ENCODE peak calls at places on chromosomes 4 and X, in seven cellular contexts. D is mammary epithelial cell, E is pancreas, T is adipocyte, J is Karpas-422, L is ovary, N is left ventricle myocardium inferior. H is an unnamed sample.

GRCh38 chr4:143186634-143187033 is 1.9 kb downstream of the USP38 start:
- DNase-seq in D (peak; percentile 19), E (no peak), T (peak; percentile 50), J (peak; percentile 61), L (no peak), N (no peak), H (no peak)

GRCh38 chr4:52853351-52853750 is 8.8 kb upstream of the RASL11B start:
- DNase-seq in D (peak; percentile 19), E (no peak), T (peak; percentile 76), J (no peak), L (no peak), N (no peak), H (no peak)

GRCh38 chr4:85842540-85842939 is 367.6 kb downstream of the ARHGAP24 start:
- DNase-seq in D (no peak), E (no peak), T (no peak), J (no peak), L (no peak), N (no peak), H (no peak)

GRCh38 chrX:15856580-15856979 is 2.0 kb upstream of the AP1S2 start:
- DNase-seq in D (no peak), E (no peak), T (no peak), J (no peak), L (no peak), N (no peak), H (no peak)

GRCh38 chr4:52982246-52982950 is 120.3 kb downstream of the RASL11B start:
- DNase-seq in D (peak; percentile 36), E (no peak), T (peak; percentile 83), J (peak; percentile 53), L (no peak), N (no peak), H (no peak)

GRCh38 chr4:62871057-62871456 is 1538.2 kb downstream of the TECRL start:
- DNase-seq in D (no peak), E (no peak), T (no peak), J (no peak), L (no peak), N (no peak), H (no peak)

GRCh38 chr4:168551211-168551610 is 54.4 kb downstream of the PALLD start:
- DNase-seq in D (peak; percentile 80), E (no peak), T (peak; percentile 69), J (no peak), L (no peak), N (no peak), H (no peak)

GRCh38 chr4:15005474-15006115 is 3.3 kb downstream of the CPEB2 start:
- DNase-seq in D (peak; percentile 6), E (no peak), T (peak; percentile 30), J (no peak), L (no peak), N (no peak), H (no peak)

GRCh38 chrX:29662101-29662500 is 553.3 kb upstream of the MAGEB2 start:
- DNase-seq in D (peak; percentile 81), E (no peak), T (peak; percentile 29), J (no peak), L (no peak), N (no peak), H (peak; percentile 73)

GRCh38 chrX:38694394-38694793 is 106.9 kb upstream of the MID1IP1 start:
- DNase-seq in D (peak; percentile 24), E (no peak), T (no peak), J (no peak), L (no peak), N (no peak), H (no peak)

GRCh38 chr4:8762951-8763735 is 108.5 kb downstream of the HMX1 start:
- DNase-seq in D (no peak), E (no peak), T (no peak), J (no peak), L (no peak), N (no peak), H (no peak)

GRCh38 chrX:11446331-11446730 is 153.1 kb downstream of the AMELX start:
- DNase-seq in D (no peak), E (no peak), T (peak; percentile 71), J (no peak), L (no peak), N (no peak), H (no peak)

GRCh38 chr4:38488891-38489861 is 174.8 kb upstream of the KLF3 start:
- DNase-seq in D (no peak), E (no peak), T (peak; percentile 31), J (no peak), L (no peak), N (no peak), H (no peak)

GRCh38 chr4:121479801-121480200 is 99.0 kb upstream of the QRFPR start:
- DNase-seq in D (peak; percentile 90), E (no peak), T (no peak), J (no peak), L (no peak), N (no peak), H (no peak)

GRCh38 chr4:167000141-167000852 is 234.0 kb downstream of the SPOCK3 start:
- DNase-seq in D (peak; percentile 59), E (no peak), T (peak; percentile 47), J (no peak), L (no peak), N (no peak), H (no peak)

GRCh38 chr4:164952551-164952950 is 24.9 kb downstream of the TRIM61 start:
- DNase-seq in D (no peak), E (no peak), T (no peak), J (no peak), L (no peak), N (no peak), H (no peak)

GRCh38 chrX:24081661-24082154 is 27.0 kb downstream of the EIF2S3 start:
- DNase-seq in D (peak; percentile 59), E (peak; percentile 61), T (peak; percentile 72), J (peak; percentile 86), L (peak; percentile 43), N (peak; percentile 30), H (peak; percentile 52)

GRCh38 chr4:68434277-68434676 is 13.0 kb upstream of the TMPRSS11E start:
- DNase-seq in D (no peak), E (no peak), T (no peak), J (no peak), L (no peak), N (no peak), H (no peak)

GRCh38 chr4:32172086-32172485 is 1451.9 kb downstream of the PCDH7 start:
- DNase-seq in D (peak; percentile 22), E (no peak), T (no peak), J (no peak), L (no peak), N (no peak), H (no peak)

GRCh38 chrX:9917861-9918260 is 49.3 kb upstream of the CLDN34 start:
- DNase-seq in D (no peak), E (no peak), T (no peak), J (no peak), L (no peak), N (no peak), H (no peak)

GRCh38 chr4:173370130-173370476 is 651 bp upstream of the SAP30 start:
- DNase-seq in D (no peak), E (no peak), T (no peak), J (peak; percentile 58), L (peak; percentile 62), N (peak; percentile 72), H (no peak)

GRCh38 chr4:78552398-78553396 is 1.1 kb downstream of the ANXA3 start:
- DNase-seq in D (peak; percentile 85), E (no peak), T (no peak), J (no peak), L (no peak), N (no peak), H (peak; percentile 55)

GRCh38 chrX:8341814-8342590 is 122.6 kb upstream of the VCX3B start:
- DNase-seq in D (peak; percentile 74), E (no peak), T (no peak), J (no peak), L (no peak), N (no peak), H (no peak)

GRCh38 chr4:59223292-59223941 is 1976.7 kb upstream of the ADGRL3 start:
- DNase-seq in D (no peak), E (no peak), T (no peak), J (no peak), L (no peak), N (no peak), H (no peak)

GRCh38 chrX:148134578-148134977 is 153.4 kb downstream of the FMR1NB start:
- DNase-seq in D (no peak), E (no peak), T (no peak), J (peak; percentile 78), L (no peak), N (no peak), H (no peak)

DNA sequence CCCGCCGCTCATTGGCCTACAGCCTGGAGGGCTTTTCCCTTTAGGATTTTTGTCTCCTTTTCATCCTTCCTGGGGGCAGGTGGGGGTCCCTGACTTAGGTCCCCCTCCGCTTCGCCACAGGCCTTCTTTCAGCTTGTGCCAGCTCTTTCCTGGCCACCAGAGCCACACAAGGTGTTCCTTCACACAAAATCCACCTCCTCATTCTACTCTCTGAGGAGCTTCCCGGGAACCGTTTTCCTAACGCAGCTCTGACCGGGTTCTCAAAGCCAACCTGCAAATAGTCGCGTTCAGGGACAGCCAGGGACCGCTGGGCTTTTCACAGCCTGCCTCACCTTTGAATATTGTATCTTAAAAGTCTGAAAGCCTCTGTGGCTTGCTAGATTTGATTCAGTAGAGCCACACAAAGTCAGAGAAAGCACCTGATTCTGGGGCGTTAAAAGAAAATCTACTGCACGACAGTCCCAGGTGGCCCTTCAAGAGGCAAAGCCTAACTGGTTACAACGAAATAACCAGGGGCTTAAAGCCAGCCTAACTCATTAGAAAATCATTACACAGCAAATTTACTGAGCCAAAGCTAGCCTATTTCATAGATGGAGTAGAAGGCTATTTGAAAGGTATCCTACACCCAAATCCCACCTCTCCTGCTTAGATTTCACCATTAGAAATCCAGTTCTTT is 752 bp upstream of the GPC3 start:
- DNase-seq in D (no peak), E (no peak), T (no peak), J (no peak), L (no peak), N (no peak), H (no peak)
- H3K4me3 ChIP-seq in D (peak overlapping the region; percentile 36), E (peak overlapping the region; percentile 35), T (peak overlapping the region; percentile 69), J (no peak overlapping the region), L (peak overlapping the region; percentile 34), N (peak overlapping the region; percentile 55), H (peak overlapping the region; percentile 48)

GRCh38 chrX:153614818-153615217 is 15.9 kb upstream of the CCNQ start:
- DNase-seq in D (no peak), E (no peak), T (no peak), J (no peak), L (no peak), N (no peak), H (no peak)
- H3K27me3 ChIP-seq in D (no peaks in the 10 kb centered on the region), E (no peaks in the 10 kb centered on the region), T (peaks cover 67% of the 10 kb centered on the region), J (no peaks in the 10 kb centered on the region), L (no peaks in the 10 kb centered on the region), N (peaks cover 9% of the 10 kb centered on the region), H (peaks cover 4% of the 10 kb centered on the region)

GRCh38 chr4:5707366-5708133 is 809 bp downstream of the EVC2 start:
- DNase-seq in D (no peak), E (no peak), T (no peak), J (no peak), L (no peak), N (no peak), H (no peak)
- H3K4me3 ChIP-seq in D (peak overlapping the region; percentile 60), E (peak overlapping the region; percentile 71), T (peak overlapping the region; percentile 92), J (peak overlapping the region; percentile 61), L (peak overlapping the region; percentile 84), N (peak overlapping the region; percentile 80), H (peak overlapping the region; percentile 54)

DNA sequence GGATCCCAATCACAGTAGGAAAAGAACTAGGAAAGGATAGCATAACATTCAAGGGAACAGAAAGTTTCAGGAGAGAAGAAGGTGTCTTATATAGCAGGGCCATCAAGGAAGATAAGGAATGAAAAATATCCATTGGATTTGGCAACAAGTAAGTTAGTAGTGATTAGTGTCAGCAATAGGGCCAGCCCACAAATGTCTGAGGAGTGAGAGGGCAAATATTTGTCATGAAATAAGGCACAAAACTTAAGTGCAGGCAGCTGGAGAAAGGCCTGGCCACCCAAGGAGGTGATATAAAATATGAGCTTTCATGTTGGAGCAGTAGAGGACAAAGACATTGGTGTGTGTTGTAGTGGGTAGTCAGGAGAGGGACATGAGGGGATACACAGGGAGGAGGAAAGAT is 132.1 kb downstream of the COL4A6 start:
- DNase-seq in D (no peak), E (no peak), T (no peak), J (no peak), L (no peak), N (no peak), H (no peak)
- H3K27me3 ChIP-seq in D (no peaks in the 10 kb centered on the region), E (no peaks in the 10 kb centered on the region), T (peaks cover 40% of the 10 kb centered on the region), J (peaks cover 2% of the 10 kb centered on the region), L (no peaks in the 10 kb centered on the region), N (no peaks in the 10 kb centered on the region), H (no peaks in the 10 kb centered on the region)

H was measured in SJSA1.